ENCODE peak calls at places on chromosomes 1 and 21, in seven cellular contexts. One of them, this sample, is unnamed.

GRCh38 chr1:64263335-64263734 is 59.9 kb downstream of the UBE2U start:
- DNase-seq in astrocyte of the cerebellum: no peak
- DNase-seq in K562: no peak
- DNase-seq in fibroblast of mammary gland: peak
- DNase-seq in left ventricle myocardium inferior: no peak
- DNase-seq in endothelial cell: no peak
- DNase-seq in lung: no peak
- DNase-seq in this sample: no peak

GRCh38 chr1:31013187-31013864 is 52.2 kb downstream of the PUM1 start:
- DNase-seq in astrocyte of the cerebellum: no peak
- DNase-seq in K562: no peak
- DNase-seq in fibroblast of mammary gland: peak
- DNase-seq in left ventricle myocardium inferior: no peak
- DNase-seq in endothelial cell: no peak
- DNase-seq in lung: no peak
- DNase-seq in this sample: no peak

GRCh38 chr1:116825400-116825734 is 71.1 kb downstream of the CD2 start:
- DNase-seq in astrocyte of the cerebellum: no peak
- DNase-seq in K562: peak
- DNase-seq in fibroblast of mammary gland: no peak
- DNase-seq in left ventricle myocardium inferior: peak
- DNase-seq in endothelial cell: no peak
- DNase-seq in lung: no peak
- DNase-seq in this sample: no peak

GRCh38 chr1:37561794-37562132 is 5.0 kb downstream of the DNALI1 start:
- DNase-seq in astrocyte of the cerebellum: no peak
- DNase-seq in K562: peak
- DNase-seq in fibroblast of mammary gland: peak
- DNase-seq in left ventricle myocardium inferior: no peak
- DNase-seq in endothelial cell: peak
- DNase-seq in lung: no peak
- DNase-seq in this sample: no peak

GRCh38 chr1:26666855-26667254 is 29.0 kb upstream of the ARID1A start:
- DNase-seq in astrocyte of the cerebellum: no peak
- DNase-seq in K562: no peak
- DNase-seq in fibroblast of mammary gland: peak
- DNase-seq in left ventricle myocardium inferior: no peak
- DNase-seq in endothelial cell: no peak
- DNase-seq in lung: no peak
- DNase-seq in this sample: no peak

GRCh38 chr1:66571789-66572188 is 37.8 kb downstream of the SGIP1 start:
- DNase-seq in astrocyte of the cerebellum: no peak
- DNase-seq in K562: no peak
- DNase-seq in fibroblast of mammary gland: peak
- DNase-seq in left ventricle myocardium inferior: no peak
- DNase-seq in endothelial cell: no peak
- DNase-seq in lung: no peak
- DNase-seq in this sample: no peak

GRCh38 chr1:30748098-30748698 is 9.4 kb downstream of the LAPTM5 start:
- DNase-seq in astrocyte of the cerebellum: no peak
- DNase-seq in K562: no peak
- DNase-seq in fibroblast of mammary gland: peak
- DNase-seq in left ventricle myocardium inferior: no peak
- DNase-seq in endothelial cell: no peak
- DNase-seq in lung: no peak
- DNase-seq in this sample: no peak

GRCh38 chr1:169484683-169485426 is 889 bp downstream of the SLC19A2 start:
- DNase-seq in astrocyte of the cerebellum: no peak
- DNase-seq in K562: peak
- DNase-seq in fibroblast of mammary gland: peak
- DNase-seq in left ventricle myocardium inferior: peak
- DNase-seq in endothelial cell: no peak
- DNase-seq in lung: no peak
- DNase-seq in this sample: no peak

GRCh38 chr1:218499021-218499691 is 154.0 kb downstream of the TGFB2 start:
- DNase-seq in astrocyte of the cerebellum: peak
- DNase-seq in K562: no peak
- DNase-seq in fibroblast of mammary gland: peak
- DNase-seq in left ventricle myocardium inferior: no peak
- DNase-seq in endothelial cell: no peak
- DNase-seq in lung: no peak
- DNase-seq in this sample: no peak

GRCh38 chr1:163928649-163929048 is 606.9 kb downstream of the NUF2 start:
- DNase-seq in astrocyte of the cerebellum: no peak
- DNase-seq in K562: no peak
- DNase-seq in fibroblast of mammary gland: peak
- DNase-seq in left ventricle myocardium inferior: no peak
- DNase-seq in endothelial cell: no peak
- DNase-seq in lung: no peak
- DNase-seq in this sample: no peak

GRCh38 chr21:41825216-41825615 is 53.9 kb downstream of the PRDM15 start:
- DNase-seq in astrocyte of the cerebellum: no peak
- DNase-seq in K562: no peak
- DNase-seq in fibroblast of mammary gland: no peak
- DNase-seq in left ventricle myocardium inferior: no peak
- DNase-seq in endothelial cell: no peak
- DNase-seq in lung: no peak
- DNase-seq in this sample: no peak

GRCh38 chr1:243621973-243622372 is 228.1 kb downstream of the AKT3 start:
- DNase-seq in astrocyte of the cerebellum: no peak
- DNase-seq in K562: no peak
- DNase-seq in fibroblast of mammary gland: no peak
- DNase-seq in left ventricle myocardium inferior: no peak
- DNase-seq in endothelial cell: no peak
- DNase-seq in lung: no peak
- DNase-seq in this sample: no peak

GRCh38 chr21:46397211-46397905 is 61.3 kb upstream of the DIP2A start:
- DNase-seq in astrocyte of the cerebellum: no peak
- DNase-seq in K562: no peak
- DNase-seq in fibroblast of mammary gland: no peak
- DNase-seq in left ventricle myocardium inferior: no peak
- DNase-seq in endothelial cell: no peak
- DNase-seq in lung: no peak
- DNase-seq in this sample: no peak

GRCh38 chr21:25967566-25968438 is 202.8 kb downstream of the APP start:
- DNase-seq in astrocyte of the cerebellum: no peak
- DNase-seq in K562: no peak
- DNase-seq in fibroblast of mammary gland: no peak
- DNase-seq in left ventricle myocardium inferior: no peak
- DNase-seq in endothelial cell: no peak
- DNase-seq in lung: no peak
- DNase-seq in this sample: no peak

GRCh38 chr1:13951793-13952751 is 252.1 kb downstream of the PRDM2 start:
- DNase-seq in astrocyte of the cerebellum: no peak
- DNase-seq in K562: no peak
- DNase-seq in fibroblast of mammary gland: peak
- DNase-seq in left ventricle myocardium inferior: no peak
- DNase-seq in endothelial cell: no peak
- DNase-seq in lung: no peak
- DNase-seq in this sample: no peak

GRCh38 chr1:6085666-6086065 is 40.0 kb downstream of the KCNAB2 start:
- DNase-seq in astrocyte of the cerebellum: no peak
- DNase-seq in K562: no peak
- DNase-seq in fibroblast of mammary gland: no peak
- DNase-seq in left ventricle myocardium inferior: no peak
- DNase-seq in endothelial cell: no peak
- DNase-seq in lung: no peak
- DNase-seq in this sample: no peak

GRCh38 chr1:228782662-228783414 is 47.6 kb downstream of the RHOU start:
- DNase-seq in astrocyte of the cerebellum: no peak
- DNase-seq in K562: no peak
- DNase-seq in fibroblast of mammary gland: peak
- DNase-seq in left ventricle myocardium inferior: no peak
- DNase-seq in endothelial cell: no peak
- DNase-seq in lung: no peak
- DNase-seq in this sample: no peak

GRCh38 chr1:159005676-159006075 is 4.0 kb upstream of the IFI16 start:
- DNase-seq in astrocyte of the cerebellum: no peak
- DNase-seq in K562: no peak
- DNase-seq in fibroblast of mammary gland: peak
- DNase-seq in left ventricle myocardium inferior: no peak
- DNase-seq in endothelial cell: peak
- DNase-seq in lung: no peak
- DNase-seq in this sample: no peak

GRCh38 chr1:198564157-198564556 is 23.7 kb upstream of the ATP6V1G3 start:
- DNase-seq in astrocyte of the cerebellum: no peak
- DNase-seq in K562: no peak
- DNase-seq in fibroblast of mammary gland: no peak
- DNase-seq in left ventricle myocardium inferior: no peak
- DNase-seq in endothelial cell: no peak
- DNase-seq in lung: no peak
- DNase-seq in this sample: no peak

GRCh38 chr1:69305621-69306020 is 262.1 kb upstream of the LRRC7 start:
- DNase-seq in astrocyte of the cerebellum: no peak
- DNase-seq in K562: no peak
- DNase-seq in fibroblast of mammary gland: no peak
- DNase-seq in left ventricle myocardium inferior: no peak
- DNase-seq in endothelial cell: peak
- DNase-seq in lung: no peak
- DNase-seq in this sample: no peak

GRCh38 chr1:173002891-173003582 is 47.7 kb downstream of the TNFSF18 start:
- DNase-seq in astrocyte of the cerebellum: no peak
- DNase-seq in K562: no peak
- DNase-seq in fibroblast of mammary gland: peak
- DNase-seq in left ventricle myocardium inferior: no peak
- DNase-seq in endothelial cell: no peak
- DNase-seq in lung: no peak
- DNase-seq in this sample: no peak

GRCh38 chr1:1677718-1678580 is 14.6 kb downstream of the SLC35E2B start:
- DNase-seq in astrocyte of the cerebellum: no peak
- DNase-seq in K562: no peak
- DNase-seq in fibroblast of mammary gland: no peak
- DNase-seq in left ventricle myocardium inferior: no peak
- DNase-seq in endothelial cell: peak
- DNase-seq in lung: no peak
- DNase-seq in this sample: peak

GRCh38 chr1:1680912-1681273 is 11.7 kb downstream of the SLC35E2B start:
- DNase-seq in astrocyte of the cerebellum: no peak
- DNase-seq in K562: no peak
- DNase-seq in fibroblast of mammary gland: peak
- DNase-seq in left ventricle myocardium inferior: peak
- DNase-seq in endothelial cell: no peak
- DNase-seq in lung: no peak
- DNase-seq in this sample: no peak

GRCh38 chr1:1683104-1683905 is 9.3 kb downstream of the SLC35E2B start:
- DNase-seq in astrocyte of the cerebellum: no peak
- DNase-seq in K562: no peak
- DNase-seq in fibroblast of mammary gland: no peak
- DNase-seq in left ventricle myocardium inferior: no peak
- DNase-seq in endothelial cell: no peak
- DNase-seq in lung: no peak
- DNase-seq in this sample: no peak

GRCh38 chr1:1680031-1680911 is 12.3 kb downstream of the SLC35E2B start:
- DNase-seq in astrocyte of the cerebellum: no peak
- DNase-seq in K562: no peak
- DNase-seq in fibroblast of mammary gland: no peak
- DNase-seq in left ventricle myocardium inferior: peak
- DNase-seq in endothelial cell: no peak
- DNase-seq in lung: no peak
- DNase-seq in this sample: no peak

DNA sequence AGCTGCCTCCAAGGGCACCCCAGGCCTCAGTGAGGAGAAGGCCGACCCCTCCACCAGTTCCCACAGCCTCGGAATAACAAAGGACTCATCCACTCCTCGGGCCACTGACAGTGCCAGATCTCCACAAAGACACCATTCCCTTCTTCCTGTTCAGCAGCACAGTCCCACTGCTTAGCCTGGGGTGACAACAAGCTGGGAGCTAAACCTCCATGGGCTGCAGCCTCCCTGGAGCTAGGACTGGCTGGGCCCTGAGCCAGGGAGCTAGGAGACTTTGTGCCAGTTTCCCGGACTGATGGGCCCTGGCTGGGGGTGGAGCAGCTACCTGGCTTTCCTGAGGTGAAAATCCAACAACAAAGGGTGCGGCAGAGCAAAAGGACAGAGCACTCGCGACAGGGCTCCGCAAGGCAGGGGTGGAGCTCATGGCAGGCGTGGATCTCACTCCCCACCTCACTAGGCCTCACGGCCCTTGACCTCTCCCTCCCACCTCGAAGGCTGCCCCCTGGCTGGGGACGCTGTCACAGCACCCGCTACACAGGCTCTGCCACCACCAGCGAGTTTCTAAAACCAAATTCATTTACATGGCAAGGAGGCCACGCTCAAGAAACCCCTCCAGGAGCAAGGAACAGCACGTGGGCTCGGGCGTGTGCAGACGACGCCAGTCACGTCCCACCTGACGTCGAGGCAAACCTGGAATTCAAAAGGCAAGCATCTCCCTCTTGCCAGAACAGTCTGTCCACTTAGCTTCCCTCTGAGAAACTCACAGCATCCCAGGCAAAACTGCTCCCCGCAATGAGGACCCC is 13.8 kb downstream of the SLC35E2B start:
- DNase-seq in astrocyte of the cerebellum: no peak
- DNase-seq in K562: peak
- DNase-seq in fibroblast of mammary gland: peak
- DNase-seq in left ventricle myocardium inferior: no peak
- DNase-seq in endothelial cell: peak
- DNase-seq in lung: no peak
- DNase-seq in this sample: peak
- TF ChIP-seq CTCF in astrocyte of the cerebellum: peak
- TF ChIP-seq CTCF in K562: peak
- TF ChIP-seq CTCF in fibroblast of mammary gland: peak
- TF ChIP-seq CTCF in left ventricle myocardium inferior: no peak
- TF ChIP-seq CTCF in endothelial cell: peak
- TF ChIP-seq CTCF in lung: no peak
- TF ChIP-seq CTCF in this sample: no peak

GRCh38 chr1:207672525-207673130 is 27.7 kb downstream of the CR1L start:
- DNase-seq in astrocyte of the cerebellum: peak
- DNase-seq in K562: peak
- DNase-seq in fibroblast of mammary gland: peak
- DNase-seq in left ventricle myocardium inferior: no peak
- DNase-seq in endothelial cell: peak
- DNase-seq in lung: no peak
- DNase-seq in this sample: no peak
- TF ChIP-seq CTCF in astrocyte of the cerebellum: peak
- TF ChIP-seq CTCF in K562: peak
- TF ChIP-seq CTCF in fibroblast of mammary gland: peak
- TF ChIP-seq CTCF in left ventricle myocardium inferior: no peak
- TF ChIP-seq CTCF in endothelial cell: no peak
- TF ChIP-seq CTCF in lung: no peak
- TF ChIP-seq CTCF in this sample: no peak

DNA sequence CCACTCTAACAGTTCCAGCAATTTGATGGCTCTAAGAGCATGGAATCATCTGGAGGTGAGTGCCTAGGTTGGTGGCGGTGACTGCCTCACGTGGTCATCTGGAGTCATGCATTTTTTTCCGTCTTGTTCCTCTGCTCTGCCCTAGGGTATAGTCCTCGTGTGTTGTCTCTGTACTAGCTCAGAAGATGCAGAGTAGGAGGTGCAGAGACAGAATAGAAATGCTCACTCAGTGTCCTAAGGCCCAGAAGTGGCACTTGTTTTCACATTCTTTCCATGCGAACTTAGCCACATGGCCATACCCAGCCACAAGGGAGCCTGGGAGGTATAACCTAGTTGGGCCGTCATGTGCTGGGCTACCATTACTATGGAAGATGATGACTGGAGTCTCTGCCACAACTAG is 30.3 kb downstream of the DYRK1A start:
- DNase-seq in astrocyte of the cerebellum: no peak
- DNase-seq in K562: no peak
- DNase-seq in fibroblast of mammary gland: no peak
- DNase-seq in left ventricle myocardium inferior: no peak
- DNase-seq in endothelial cell: no peak
- DNase-seq in lung: no peak
- DNase-seq in this sample: no peak
- TF ChIP-seq CTCF in astrocyte of the cerebellum: no peak
- TF ChIP-seq CTCF in K562: peak
- TF ChIP-seq CTCF in fibroblast of mammary gland: no peak
- TF ChIP-seq CTCF in left ventricle myocardium inferior: no peak
- TF ChIP-seq CTCF in endothelial cell: no peak
- TF ChIP-seq CTCF in lung: no peak
- TF ChIP-seq CTCF in this sample: no peak

GRCh38 chr1:211895126-211895759 is 64.7 kb upstream of the LPGAT1 start:
- DNase-seq in astrocyte of the cerebellum: no peak
- DNase-seq in K562: no peak
- DNase-seq in fibroblast of mammary gland: no peak
- DNase-seq in left ventricle myocardium inferior: no peak
- DNase-seq in endothelial cell: no peak
- DNase-seq in lung: no peak
- DNase-seq in this sample: no peak
- TF ChIP-seq CTCF in astrocyte of the cerebellum: no peak
- TF ChIP-seq CTCF in K562: no peak
- TF ChIP-seq CTCF in fibroblast of mammary gland: no peak
- TF ChIP-seq CTCF in left ventricle myocardium inferior: no peak
- TF ChIP-seq CTCF in endothelial cell: no peak
- TF ChIP-seq CTCF in lung: no peak
- TF ChIP-seq CTCF in this sample: no peak

This sample was measured in activated B cell treated with CpG ODN at 0.5 μM for 24 hours.